ENCODE peak calls at places on chromosomes 11 and 22, in eight cellular contexts. Q, G, F, M, E, Y, L and C are unnamed samples. For H3K4me1, the result is how much of the 10 kb centered on the place peaks cover.

GRCh38 chr11:118175600-118176399 is 639 bp downstream of the SCN2B start:
- DNase-seq in Q (no peak), G (no peak), F (no peak), M (no peak), E (no peak), Y (no peak), L (no peak), C (no peak)

GRCh38 chr22:47484960-47485571 is 722.6 kb downstream of the TBC1D22A start:
- DNase-seq in Q (no peak), G (no peak), F (no peak), M (no peak), E (no peak), Y (no peak), L (no peak), C (no peak)

GRCh38 chr11:115660072-115660805 is 156.0 kb upstream of the CADM1 start:
- DNase-seq in Q (no peak), G (no peak), F (no peak), M (no peak), E (no peak), Y (no peak), L (no peak), C (no peak)

GRCh38 chr11:72641900-72642814 is 32.1 kb downstream of the PDE2A start:
- DNase-seq in Q (peak), G (peak), F (no peak), M (peak), E (peak), Y (peak), L (no peak), C (no peak)

GRCh38 chr11:112221263-112221835 is 4.9 kb upstream of the PTS start:
- DNase-seq in Q (no peak), G (no peak), F (no peak), M (no peak), E (no peak), Y (no peak), L (no peak), C (no peak)

GRCh38 chr11:78417888-78418583 is 416 bp upstream of the GAB2 start:
- DNase-seq in Q (peak), G (peak), F (peak), M (peak), E (peak), Y (peak), L (peak), C (no peak)

GRCh38 chr11:74282863-74283484 is 28.5 kb downstream of the P4HA3 start:
- DNase-seq in Q (no peak), G (no peak), F (no peak), M (no peak), E (no peak), Y (no peak), L (no peak), C (no peak)

GRCh38 chr11:47099213-47099917 is 77.3 kb downstream of the ARFGAP2 start:
- DNase-seq in Q (peak), G (no peak), F (no peak), M (no peak), E (no peak), Y (peak), L (peak), C (no peak)

GRCh38 chr11:94030059-94030458 is 8.9 kb downstream of the HEPHL1 start:
- DNase-seq in Q (no peak), G (no peak), F (no peak), M (no peak), E (no peak), Y (no peak), L (no peak), C (no peak)

GRCh38 chr11:33055361-33055760 is 16.0 kb downstream of the TCP11L1 start:
- DNase-seq in Q (no peak), G (no peak), F (no peak), M (no peak), E (no peak), Y (no peak), L (no peak), C (no peak)

GRCh38 chr11:44926036-44926435 is 24.6 kb downstream of the TP53I11 start:
- DNase-seq in Q (no peak), G (no peak), F (no peak), M (no peak), E (no peak), Y (no peak), L (no peak), C (no peak)

GRCh38 chr11:130606181-130606580 is 157.7 kb downstream of the ADAMTS15 start:
- DNase-seq in Q (no peak), G (no peak), F (no peak), M (no peak), E (no peak), Y (no peak), L (no peak), C (no peak)

GRCh38 chr11:60987577-60988277 is 16.2 kb downstream of the CD6 start:
- DNase-seq in Q (no peak), G (no peak), F (no peak), M (no peak), E (no peak), Y (no peak), L (no peak), C (no peak)

GRCh38 chr11:66002648-66003225 is 434 bp downstream of the BANF1 start:
- DNase-seq in Q (no peak), G (peak), F (no peak), M (no peak), E (peak), Y (peak), L (peak), C (no peak)

GRCh38 chr11:120739780-120740179 is 228.2 kb downstream of the GRIK4 start:
- DNase-seq in Q (no peak), G (no peak), F (no peak), M (no peak), E (no peak), Y (no peak), L (no peak), C (no peak)
- H3K4me3 ChIP-seq in Q (no peak), G (no peak), F (no peak), M (no peak), E (no peak), Y (no peak), L (no peak), C (no peak)

DNA sequence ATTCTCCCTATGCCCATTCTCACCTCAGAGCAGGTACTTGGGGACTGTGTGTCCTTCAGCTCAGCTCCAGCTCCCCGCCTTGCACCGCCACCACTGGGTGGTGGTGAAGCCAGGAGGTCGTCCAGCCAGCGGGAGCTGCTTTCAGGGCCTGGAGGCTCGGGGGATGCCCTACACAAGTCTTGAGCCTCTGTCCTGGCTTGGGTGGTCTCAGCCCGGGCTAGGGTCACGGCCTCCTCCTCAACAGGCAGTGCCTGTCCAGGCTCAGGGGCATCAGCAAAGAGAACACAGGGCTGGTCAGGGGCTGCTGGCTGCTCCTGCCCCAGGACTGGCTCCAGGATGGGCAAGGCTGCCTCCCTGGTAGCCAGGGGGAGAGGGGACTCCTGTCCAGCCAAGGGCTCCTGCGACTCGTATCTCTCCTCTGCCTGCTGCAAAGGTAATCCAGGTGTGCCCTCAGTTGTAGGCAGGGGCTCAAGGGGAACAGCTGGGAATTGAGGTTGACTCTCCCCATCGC is 12.2 kb downstream of the TNKS1BP1 start:
- DNase-seq in Q (no peak), G (no peak), F (no peak), M (peak), E (no peak), Y (peak), L (no peak), C (no peak)
- H3K4me1 ChIP-seq in Q (half or more), G (half or more), F (under half), M (under half), E (under half), Y (under half), L (under half), C (under half)

GRCh38 chr11:84722583-84723108 is 904.5 kb downstream of the DLG2 start:
- DNase-seq in Q (no peak), G (no peak), F (peak), M (no peak), E (no peak), Y (no peak), L (no peak), C (no peak)

GRCh38 chr11:84714316-84714780 is 912.8 kb downstream of the DLG2 start:
- DNase-seq in Q (peak), G (peak), F (peak), M (no peak), E (peak), Y (peak), L (peak), C (peak)

GRCh38 chr11:84721561-84721961 is 905.6 kb downstream of the DLG2 start:
- DNase-seq in Q (no peak), G (no peak), F (no peak), M (no peak), E (no peak), Y (peak), L (no peak), C (no peak)

GRCh38 chr11:84720706-84721402 is 906.3 kb downstream of the DLG2 start:
- DNase-seq in Q (no peak), G (peak), F (peak), M (peak), E (no peak), Y (peak), L (no peak), C (no peak)

GRCh38 chr11:84719935-84720577 is 907.1 kb downstream of the DLG2 start:
- DNase-seq in Q (no peak), G (peak), F (peak), M (peak), E (no peak), Y (peak), L (no peak), C (no peak)
- H3K4me3 ChIP-seq in Q (no peak), G (peak), F (peak), M (peak), E (peak), Y (peak), L (peak), C (peak)

GRCh38 chr11:76772783-76773106 is 10.4 kb upstream of the TSKU start:
- DNase-seq in Q (no peak), G (no peak), F (no peak), M (no peak), E (no peak), Y (no peak), L (no peak), C (no peak)
- H3K4me1 ChIP-seq in Q (under half), G (half or more), F (under half), M (under half), E (half or more), Y (under half), L (under half), C (under half)

GRCh38 chr11:35071722-35072121 is 67.2 kb upstream of the CD44 start:
- DNase-seq in Q (no peak), G (no peak), F (no peak), M (no peak), E (no peak), Y (no peak), L (no peak), C (no peak)

GRCh38 chr11:35077709-35078695 is 61.0 kb upstream of the CD44 start:
- DNase-seq in Q (peak), G (no peak), F (no peak), M (no peak), E (peak), Y (no peak), L (peak), C (no peak)

GRCh38 chr11:35076201-35077100 is 62.5 kb upstream of the CD44 start:
- DNase-seq in Q (no peak), G (no peak), F (no peak), M (no peak), E (no peak), Y (no peak), L (no peak), C (no peak)

GRCh38 chr11:35079581-35079980 is 59.4 kb upstream of the CD44 start:
- DNase-seq in Q (no peak), G (no peak), F (no peak), M (no peak), E (no peak), Y (no peak), L (no peak), C (no peak)

GRCh38 chr11:35073691-35074382 is 65.1 kb upstream of the CD44 start:
- DNase-seq in Q (peak), G (no peak), F (no peak), M (no peak), E (no peak), Y (no peak), L (no peak), C (no peak)
- H3K4me3 ChIP-seq in Q (no peak), G (no peak), F (no peak), M (no peak), E (no peak), Y (no peak), L (no peak), C (no peak)